ENCODE peak calls at places on chromosomes 5 and 9, in seven cellular contexts. One of them, this sample, is unnamed.

GRCh38 chr9:88533951-88534455 is 975 bp upstream of the NXNL2 start:
- DNase-seq in heart left ventricle: no peak
- DNase-seq in HCT116: no peak
- DNase-seq in ascending aorta: peak
- DNase-seq in uterus: peak
- DNase-seq in upper lobe of right lung: peak
- DNase-seq in colonic mucosa: peak
- DNase-seq in this sample: no peak

GRCh38 chr9:73269430-73270101 is 117.9 kb downstream of the ANXA1 start:
- DNase-seq in colonic mucosa: no peak
- DNase-seq in heart left ventricle: no peak
- DNase-seq in uterus: no peak
- DNase-seq in ascending aorta: no peak
- DNase-seq in upper lobe of right lung: no peak
- DNase-seq in HCT116: peak
- DNase-seq in this sample: no peak

GRCh38 chr5:73519531-73520283 is 21.5 kb downstream of the BTF3 start:
- DNase-seq in ascending aorta: peak
- DNase-seq in colonic mucosa: peak
- DNase-seq in uterus: peak
- DNase-seq in heart left ventricle: peak
- DNase-seq in HCT116: peak
- DNase-seq in upper lobe of right lung: no peak
- DNase-seq in this sample: peak

GRCh38 chr9:136679431-136679941 is 7.8 kb downstream of the AGPAT2 start:
- DNase-seq in colonic mucosa: no peak
- DNase-seq in upper lobe of right lung: peak
- DNase-seq in uterus: no peak
- DNase-seq in HCT116: no peak
- DNase-seq in heart left ventricle: no peak
- DNase-seq in ascending aorta: peak
- DNase-seq in this sample: no peak

GRCh38 chr9:26579047-26579446 is 313.6 kb downstream of the CAAP1 start:
- DNase-seq in HCT116: no peak
- DNase-seq in ascending aorta: no peak
- DNase-seq in heart left ventricle: no peak
- DNase-seq in upper lobe of right lung: no peak
- DNase-seq in uterus: no peak
- DNase-seq in colonic mucosa: no peak
- DNase-seq in this sample: no peak

GRCh38 chr9:20557286-20557685 is 65.0 kb downstream of the MLLT3 start:
- DNase-seq in ascending aorta: no peak
- DNase-seq in upper lobe of right lung: no peak
- DNase-seq in uterus: no peak
- DNase-seq in heart left ventricle: no peak
- DNase-seq in colonic mucosa: no peak
- DNase-seq in HCT116: no peak
- DNase-seq in this sample: no peak

GRCh38 chr9:76799481-76799880 is 35.2 kb downstream of the PCA3 start:
- DNase-seq in colonic mucosa: peak
- DNase-seq in HCT116: no peak
- DNase-seq in upper lobe of right lung: no peak
- DNase-seq in ascending aorta: no peak
- DNase-seq in uterus: no peak
- DNase-seq in heart left ventricle: no peak
- DNase-seq in this sample: no peak

GRCh38 chr9:75152416-75152815 is 64.1 kb downstream of the OSTF1 start:
- DNase-seq in uterus: no peak
- DNase-seq in HCT116: no peak
- DNase-seq in colonic mucosa: no peak
- DNase-seq in upper lobe of right lung: no peak
- DNase-seq in heart left ventricle: no peak
- DNase-seq in ascending aorta: no peak
- DNase-seq in this sample: no peak

GRCh38 chr5:73122875-73123810 is 2.8 kb downstream of the TMEM171 start:
- DNase-seq in HCT116: no peak
- DNase-seq in colonic mucosa: no peak
- DNase-seq in ascending aorta: no peak
- DNase-seq in upper lobe of right lung: no peak
- DNase-seq in heart left ventricle: no peak
- DNase-seq in uterus: no peak
- DNase-seq in this sample: no peak

GRCh38 chr5:149060325-149060724 is 2.5 kb downstream of the SH3TC2 start:
- DNase-seq in ascending aorta: no peak
- DNase-seq in HCT116: no peak
- DNase-seq in upper lobe of right lung: no peak
- DNase-seq in colonic mucosa: peak
- DNase-seq in heart left ventricle: peak
- DNase-seq in uterus: no peak
- DNase-seq in this sample: no peak

GRCh38 chr5:101437341-101437740 is 534.3 kb upstream of the ST8SIA4 start:
- DNase-seq in HCT116: no peak
- DNase-seq in heart left ventricle: no peak
- DNase-seq in colonic mucosa: no peak
- DNase-seq in upper lobe of right lung: no peak
- DNase-seq in uterus: no peak
- DNase-seq in ascending aorta: no peak
- DNase-seq in this sample: no peak

GRCh38 chr5:123364443-123364842 is 58.8 kb downstream of the CEP120 start:
- DNase-seq in colonic mucosa: no peak
- DNase-seq in upper lobe of right lung: no peak
- DNase-seq in ascending aorta: no peak
- DNase-seq in HCT116: no peak
- DNase-seq in uterus: no peak
- DNase-seq in heart left ventricle: no peak
- DNase-seq in this sample: peak

GRCh38 chr5:149847611-149848010 is 97.0 kb downstream of the PDE6A start:
- DNase-seq in ascending aorta: no peak
- DNase-seq in upper lobe of right lung: no peak
- DNase-seq in colonic mucosa: no peak
- DNase-seq in HCT116: no peak
- DNase-seq in uterus: no peak
- DNase-seq in heart left ventricle: no peak
- DNase-seq in this sample: no peak

GRCh38 chr9:98248737-98249474 is 6.5 kb downstream of the TBC1D2 start:
- DNase-seq in heart left ventricle: peak
- DNase-seq in colonic mucosa: peak
- DNase-seq in upper lobe of right lung: peak
- DNase-seq in HCT116: no peak
- DNase-seq in uterus: no peak
- DNase-seq in ascending aorta: peak
- DNase-seq in this sample: peak

GRCh38 chr5:337565-338130 is 16.1 kb downstream of the AHRR start:
- DNase-seq in colonic mucosa: no peak
- DNase-seq in uterus: no peak
- DNase-seq in heart left ventricle: no peak
- DNase-seq in HCT116: peak
- DNase-seq in ascending aorta: no peak
- DNase-seq in upper lobe of right lung: no peak
- DNase-seq in this sample: no peak

GRCh38 chr5:98157368-98157767 is 616.1 kb upstream of the RGMB start:
- DNase-seq in upper lobe of right lung: no peak
- DNase-seq in uterus: no peak
- DNase-seq in heart left ventricle: no peak
- DNase-seq in ascending aorta: no peak
- DNase-seq in HCT116: no peak
- DNase-seq in colonic mucosa: no peak
- DNase-seq in this sample: no peak

DNA sequence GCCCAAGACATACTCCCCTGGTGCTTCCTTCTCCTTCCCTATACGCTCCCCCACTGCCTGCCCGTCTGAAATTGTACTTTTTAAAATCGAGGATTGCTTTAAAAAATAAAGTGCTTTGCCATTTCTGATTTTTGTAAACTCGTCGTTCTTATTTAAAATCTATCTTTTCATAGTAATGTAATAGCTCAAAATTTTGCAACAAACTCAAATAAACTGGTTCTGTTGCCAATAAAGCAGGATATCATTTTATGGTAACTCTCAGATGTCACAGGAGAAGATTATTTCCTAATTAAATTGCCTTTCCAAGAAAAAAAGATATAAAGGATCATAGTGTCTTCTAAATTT is 1.3 kb upstream of the NREP start:
- DNase-seq in HCT116: no peak
- DNase-seq in ascending aorta: no peak
- DNase-seq in uterus: no peak
- DNase-seq in heart left ventricle: no peak
- DNase-seq in colonic mucosa: no peak
- DNase-seq in upper lobe of right lung: no peak
- DNase-seq in this sample: no peak
- H3K4me3 ChIP-seq in HCT116: peak
- H3K4me3 ChIP-seq in ascending aorta: peak
- H3K4me3 ChIP-seq in uterus: peak
- H3K4me3 ChIP-seq in heart left ventricle: peak
- H3K4me3 ChIP-seq in colonic mucosa: peak
- H3K4me3 ChIP-seq in upper lobe of right lung: peak
- H3K4me3 ChIP-seq in this sample: peak

DNA sequence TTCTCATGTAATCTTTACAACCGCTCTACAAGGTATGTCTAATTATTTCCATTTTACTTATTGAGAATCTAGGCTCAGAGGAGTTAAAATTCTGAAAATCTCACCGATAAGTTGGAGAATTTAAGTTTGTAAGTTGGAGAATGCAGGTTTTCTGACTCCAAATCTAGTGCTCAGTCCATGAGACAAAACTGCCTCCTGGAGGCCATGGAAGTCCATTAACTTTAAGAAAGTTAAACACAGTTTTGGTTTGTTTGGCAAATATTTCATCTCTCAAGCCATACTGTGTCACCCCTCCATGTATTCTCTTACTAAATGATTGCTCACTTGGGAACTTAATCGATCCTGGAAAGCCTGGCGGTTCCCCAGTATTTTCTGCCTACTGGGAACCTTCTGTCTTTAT is 52.6 kb downstream of the INIP start:
- DNase-seq in upper lobe of right lung: no peak
- DNase-seq in ascending aorta: no peak
- DNase-seq in colonic mucosa: no peak
- DNase-seq in uterus: no peak
- DNase-seq in HCT116: no peak
- DNase-seq in heart left ventricle: no peak
- DNase-seq in this sample: peak
- TF ChIP-seq CTCF in upper lobe of right lung: peak
- TF ChIP-seq CTCF in ascending aorta: no peak
- TF ChIP-seq CTCF in colonic mucosa: no peak
- TF ChIP-seq CTCF in uterus: peak
- TF ChIP-seq CTCF in HCT116: peak
- TF ChIP-seq CTCF in heart left ventricle: no peak
- TF ChIP-seq CTCF in this sample: peak

GRCh38 chr5:177540438-177540837 is 13.9 kb downstream of the FAM193B start:
- DNase-seq in ascending aorta: no peak
- DNase-seq in uterus: no peak
- DNase-seq in colonic mucosa: no peak
- DNase-seq in upper lobe of right lung: no peak
- DNase-seq in HCT116: no peak
- DNase-seq in heart left ventricle: no peak
- DNase-seq in this sample: no peak

GRCh38 chr5:177537389-177538361 is 16.7 kb downstream of the FAM193B start:
- DNase-seq in uterus: peak
- DNase-seq in HCT116: no peak
- DNase-seq in colonic mucosa: peak
- DNase-seq in upper lobe of right lung: no peak
- DNase-seq in ascending aorta: peak
- DNase-seq in heart left ventricle: peak
- DNase-seq in this sample: peak

GRCh38 chr5:177539411-177539810 is 15.0 kb downstream of the FAM193B start:
- DNase-seq in colonic mucosa: no peak
- DNase-seq in uterus: no peak
- DNase-seq in upper lobe of right lung: no peak
- DNase-seq in heart left ventricle: no peak
- DNase-seq in HCT116: no peak
- DNase-seq in ascending aorta: peak
- DNase-seq in this sample: no peak

GRCh38 chr5:177536386-177536785 is 18.0 kb downstream of the FAM193B start:
- DNase-seq in colonic mucosa: no peak
- DNase-seq in ascending aorta: no peak
- DNase-seq in upper lobe of right lung: no peak
- DNase-seq in uterus: no peak
- DNase-seq in heart left ventricle: no peak
- DNase-seq in HCT116: no peak
- DNase-seq in this sample: no peak

GRCh38 chr5:177538876-177539275 is 15.5 kb downstream of the FAM193B start:
- DNase-seq in uterus: no peak
- DNase-seq in HCT116: no peak
- DNase-seq in ascending aorta: no peak
- DNase-seq in colonic mucosa: no peak
- DNase-seq in upper lobe of right lung: no peak
- DNase-seq in heart left ventricle: no peak
- DNase-seq in this sample: no peak
- H3K27ac ChIP-seq in uterus: peak
- H3K27ac ChIP-seq in HCT116: no peak
- H3K27ac ChIP-seq in ascending aorta: peak
- H3K27ac ChIP-seq in colonic mucosa: no peak
- H3K27ac ChIP-seq in upper lobe of right lung: no peak
- H3K27ac ChIP-seq in heart left ventricle: peak
- H3K27ac ChIP-seq in this sample: peak

DNA sequence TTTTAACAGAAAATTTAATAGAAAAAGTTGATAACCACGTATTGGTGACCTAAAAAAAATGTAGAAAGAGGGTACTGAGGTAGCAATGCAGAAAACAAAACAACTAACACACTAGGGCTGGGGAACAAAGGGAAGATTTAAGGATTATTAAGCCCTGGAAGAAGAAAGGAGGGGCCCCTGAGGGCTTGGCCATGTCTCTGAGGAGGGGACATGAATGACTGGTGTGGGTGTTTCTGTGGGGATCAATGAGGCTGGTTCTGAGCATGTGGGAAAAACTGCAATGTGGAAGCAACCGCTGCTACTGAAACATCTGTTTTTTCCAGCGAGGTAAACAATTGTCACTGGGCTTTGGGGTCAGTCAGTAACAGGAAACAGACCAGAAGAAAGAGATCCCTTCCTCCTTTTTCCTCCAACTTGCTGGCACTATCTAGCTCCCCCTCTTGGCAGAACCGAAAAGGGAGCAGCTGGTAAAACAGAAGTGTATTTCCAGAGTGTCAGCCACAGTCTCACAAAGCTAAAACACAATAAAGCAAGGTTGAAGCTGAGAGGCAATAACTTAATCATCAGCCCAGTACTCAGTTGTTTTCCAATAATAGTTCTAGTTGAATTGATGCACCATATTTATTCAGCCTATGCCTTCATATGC is 48.3 kb downstream of the ATPSCKMT start:
- DNase-seq in uterus: no peak
- DNase-seq in HCT116: no peak
- DNase-seq in heart left ventricle: no peak
- DNase-seq in upper lobe of right lung: no peak
- DNase-seq in ascending aorta: no peak
- DNase-seq in colonic mucosa: no peak
- DNase-seq in this sample: no peak
- H3K4me3 ChIP-seq in uterus: no peak
- H3K4me3 ChIP-seq in HCT116: no peak
- H3K4me3 ChIP-seq in heart left ventricle: no peak
- H3K4me3 ChIP-seq in upper lobe of right lung: no peak
- H3K4me3 ChIP-seq in ascending aorta: no peak
- H3K4me3 ChIP-seq in colonic mucosa: no peak
- H3K4me3 ChIP-seq in this sample: no peak

GRCh38 chr5:137605377-137605776 is 106.3 kb upstream of the SPOCK1 start:
- DNase-seq in uterus: no peak
- DNase-seq in upper lobe of right lung: no peak
- DNase-seq in colonic mucosa: no peak
- DNase-seq in heart left ventricle: no peak
- DNase-seq in ascending aorta: no peak
- DNase-seq in HCT116: no peak
- DNase-seq in this sample: no peak
- TF ChIP-seq CTCF in uterus: no peak
- TF ChIP-seq CTCF in upper lobe of right lung: no peak
- TF ChIP-seq CTCF in colonic mucosa: no peak
- TF ChIP-seq CTCF in heart left ventricle: no peak
- TF ChIP-seq CTCF in ascending aorta: peak
- TF ChIP-seq CTCF in HCT116: no peak
- TF ChIP-seq CTCF in this sample: no peak